ENCODE peak calls at places on chromosome 15, in nine cellular contexts. K is SK-N-SH, Z is esophagus muscularis mucosa, Q is stomach, J is breast epithelium, N is sigmoid colon, F is HepG2, W is transverse colon, E is K562. L is an unnamed sample.
A peak's percentile ranks its signal among the peaks of the same experiment; 100 is the strongest.

GRCh38 chr15:84950570-84951111 is 31.0 kb upstream of the PDE8A start:
- DNase-seq in K (no peak), Z (no peak), Q (no peak), J (no peak), N (peak; percentile 7), F (no peak), W (no peak), E (peak; percentile 93), L (no peak)

GRCh38 chr15:37019479-37020433 is 80.6 kb downstream of the MEIS2 start:
- DNase-seq in K (peak; percentile 14), Z (no peak), Q (peak; percentile 31), J (no peak), N (no peak), F (peak; percentile 83), W (no peak), E (peak; percentile 60), L (no peak)

GRCh38 chr15:42584031-42584765 is 8.8 kb downstream of the STARD9 start:
- DNase-seq in K (no peak), Z (no peak), Q (no peak), J (no peak), N (no peak), F (peak; percentile 32), W (no peak), E (peak; percentile 88), L (no peak)

GRCh38 chr15:35909414-35909813 is 363.4 kb upstream of the DPH6 start:
- DNase-seq in K (no peak), Z (no peak), Q (no peak), J (no peak), N (no peak), F (no peak), W (no peak), E (no peak), L (no peak)

GRCh38 chr15:70699873-70700272 is 63.5 kb downstream of the UACA start:
- DNase-seq in K (no peak), Z (no peak), Q (no peak), J (no peak), N (no peak), F (no peak), W (no peak), E (no peak), L (no peak)

GRCh38 chr15:69823223-69823907 is 274.4 kb downstream of the TLE3 start:
- DNase-seq in K (peak; percentile 72), Z (no peak), Q (no peak), J (no peak), N (peak; percentile 19), F (no peak), W (no peak), E (peak; percentile 35), L (no peak)

GRCh38 chr15:97875513-97876285 is 84.8 kb upstream of the ARRDC4 start:
- DNase-seq in K (peak; percentile 28), Z (no peak), Q (no peak), J (no peak), N (no peak), F (no peak), W (peak; percentile 28), E (peak; percentile 84), L (no peak)

GRCh38 chr15:90563460-90563859 is 33.7 kb downstream of the CRTC3 start:
- DNase-seq in K (no peak), Z (no peak), Q (no peak), J (no peak), N (no peak), F (no peak), W (no peak), E (no peak), L (no peak)

GRCh38 chr15:72155635-72156616 is 37.7 kb downstream of the SENP8 start:
- DNase-seq in K (peak; percentile 75), Z (peak; percentile 96), Q (peak; percentile 91), J (peak; percentile 88), N (peak; percentile 89), F (peak; percentile 68), W (peak; percentile 93), E (peak; percentile 85), L (no peak)

GRCh38 chr15:36271048-36271447 is 308.4 kb upstream of the CDIN1 start:
- DNase-seq in K (no peak), Z (no peak), Q (no peak), J (no peak), N (no peak), F (no peak), W (no peak), E (no peak), L (no peak)

GRCh38 chr15:69665641-69666091 is 213.0 kb downstream of the RPLP1 start:
- DNase-seq in K (peak; percentile 45), Z (no peak), Q (no peak), J (no peak), N (no peak), F (no peak), W (no peak), E (no peak), L (no peak)

GRCh38 chr15:28191832-28192231 is 92.7 kb upstream of the OCA2 start:
- DNase-seq in K (peak; percentile 89), Z (no peak), Q (peak; percentile 27), J (no peak), N (peak; percentile 75), F (no peak), W (peak; percentile 17), E (no peak), L (no peak)

GRCh38 chr15:84871428-84871985 is 13.0 kb upstream of the SLC28A1 start:
- DNase-seq in K (no peak), Z (no peak), Q (peak; percentile 42), J (no peak), N (no peak), F (no peak), W (no peak), E (peak; percentile 43), L (no peak)

GRCh38 chr15:52037889-52038505 is 19.0 kb downstream of the MAPK6 start:
- DNase-seq in K (no peak), Z (no peak), Q (no peak), J (no peak), N (no peak), F (no peak), W (no peak), E (no peak), L (no peak)

DNA sequence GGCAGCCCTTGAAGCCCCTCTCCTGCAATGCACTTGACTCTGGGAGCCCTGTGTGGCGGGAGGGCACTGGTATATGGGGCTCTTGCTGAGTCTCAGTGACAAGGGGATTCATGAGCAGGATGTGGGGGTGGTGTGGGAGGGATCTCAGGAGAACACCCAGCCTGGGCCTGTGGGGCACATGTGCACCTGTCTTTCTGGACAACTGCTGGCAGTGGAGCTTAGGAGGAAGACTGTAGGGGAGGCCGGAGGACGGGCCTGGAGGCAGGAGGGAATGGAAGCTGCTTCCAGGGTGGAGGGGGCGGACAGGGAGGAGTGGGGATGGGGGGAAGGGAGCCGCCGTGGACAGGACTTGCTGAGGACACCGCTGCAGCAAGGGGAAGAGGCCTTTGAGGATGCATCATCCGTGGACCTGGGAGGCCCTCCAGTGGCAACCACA is 10.8 kb upstream of the SNRPA1 start:
- DNase-seq in K (peak; percentile 9), Z (no peak), Q (no peak), J (no peak), N (no peak), F (no peak), W (peak; percentile 3), E (no peak), L (peak; percentile 89)
- TF ChIP-seq POLR2AphosphoS5 in K (no peak), Z (no peak), Q (no peak), J (no peak), N (no peak), F (no peak), W (no peak), E (no peak), L (no peak)

GRCh38 chr15:65082303-65082958 is 5.9 kb downstream of the KBTBD13 start:
- DNase-seq in K (peak; percentile 39), Z (no peak), Q (no peak), J (no peak), N (no peak), F (no peak), W (peak; percentile 69), E (no peak), L (no peak)

GRCh38 chr15:65083262-65083701 is 6.7 kb downstream of the KBTBD13 start:
- DNase-seq in K (no peak), Z (no peak), Q (no peak), J (no peak), N (peak; percentile 83), F (no peak), W (no peak), E (peak; percentile 17), L (no peak)

GRCh38 chr15:65079580-65079979 is 3.0 kb downstream of the KBTBD13 start:
- DNase-seq in K (no peak), Z (no peak), Q (no peak), J (no peak), N (no peak), F (no peak), W (no peak), E (no peak), L (no peak)

GRCh38 chr15:65081270-65081669 is 4.7 kb downstream of the KBTBD13 start:
- DNase-seq in K (no peak), Z (no peak), Q (no peak), J (no peak), N (no peak), F (no peak), W (no peak), E (no peak), L (no peak)

GRCh38 chr15:65081758-65082157 is 5.2 kb downstream of the KBTBD13 start:
- DNase-seq in K (no peak), Z (no peak), Q (no peak), J (no peak), N (no peak), F (no peak), W (no peak), E (no peak), L (no peak)
- H3K4me1 ChIP-seq in K (no peaks in the 10 kb centered on the region), Z (peaks cover 78% of the 10 kb centered on the region), Q (peaks cover 45% of the 10 kb centered on the region), J (no peaks in the 10 kb centered on the region), N (no peaks in the 10 kb centered on the region), F (peaks cover 79% of the 10 kb centered on the region), W (peaks cover 32% of the 10 kb centered on the region), E (no peaks in the 10 kb centered on the region), L (peaks cover 28% of the 10 kb centered on the region)

DNA sequence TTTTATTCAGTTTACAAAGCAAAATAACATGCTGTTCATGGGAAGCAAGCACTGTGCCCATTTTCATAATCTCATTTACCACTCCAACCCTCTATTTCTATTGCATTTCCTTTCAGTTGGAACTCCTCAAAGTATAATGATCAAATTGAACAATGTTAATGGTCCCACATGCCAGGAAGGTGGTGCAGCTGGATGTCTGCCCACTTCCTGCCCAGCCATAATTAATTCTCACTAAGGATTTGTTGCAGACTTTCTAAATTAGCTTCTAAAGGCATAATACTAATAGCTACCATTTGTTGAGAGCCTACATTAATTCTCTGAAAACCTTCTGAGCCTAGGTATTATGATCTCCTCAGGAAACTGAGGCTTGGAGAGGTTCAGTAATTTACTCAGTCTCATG is 316.1 kb upstream of the TPM1 start:
- DNase-seq in K (no peak), Z (no peak), Q (no peak), J (no peak), N (no peak), F (no peak), W (no peak), E (no peak), L (no peak)
- TF ChIP-seq POLR2AphosphoS5 in K (no peak), Z (no peak), Q (no peak), J (no peak), N (no peak), F (no peak), W (no peak), E (no peak), L (no peak)

DNA sequence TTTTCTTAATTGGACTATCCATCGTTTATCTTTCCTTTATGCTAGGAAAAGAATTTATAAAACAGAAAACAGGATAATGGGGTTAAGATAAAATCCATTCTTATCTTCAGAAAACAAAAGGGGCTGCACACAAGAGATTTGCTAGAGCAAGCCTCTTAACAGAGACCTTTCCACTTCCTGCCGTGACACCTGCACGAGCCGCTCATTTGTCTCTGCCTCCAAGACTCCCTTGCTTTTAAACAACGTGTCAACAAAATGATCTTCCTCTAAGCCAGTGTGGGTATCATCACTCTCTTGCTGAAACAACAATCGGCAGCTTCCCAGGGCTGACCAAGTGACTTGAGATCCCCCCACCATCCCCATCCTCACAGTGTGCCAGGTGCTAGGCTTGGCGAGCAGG is 33.1 kb downstream of the GABRB3 start:
- DNase-seq in K (no peak), Z (peak; percentile 83), Q (no peak), J (no peak), N (no peak), F (no peak), W (no peak), E (no peak), L (no peak)
- H3K4me1 ChIP-seq in K (no peaks in the 10 kb centered on the region), Z (no peaks in the 10 kb centered on the region), Q (no peaks in the 10 kb centered on the region), J (no peaks in the 10 kb centered on the region), N (no peaks in the 10 kb centered on the region), F (no peaks in the 10 kb centered on the region), W (no peaks in the 10 kb centered on the region), E (no peaks in the 10 kb centered on the region), L (no peaks in the 10 kb centered on the region)